ENCODE peak calls at places on chromosomes 6 and 20, in five cellular contexts. One of them, this sample, is unnamed.

GRCh38 chr20:51750037-51750769 is 18.0 kb downstream of the ATP9A start:
- DNase-seq in sigmoid colon: peak
- DNase-seq in adrenal gland: peak
- DNase-seq in prostate gland: peak
- DNase-seq in tibial nerve: peak
- DNase-seq in this sample: peak

GRCh38 chr20:54606384-54606783 is 131.0 kb downstream of the DOK5 start:
- DNase-seq in sigmoid colon: no peak
- DNase-seq in adrenal gland: no peak
- DNase-seq in prostate gland: no peak
- DNase-seq in tibial nerve: no peak
- DNase-seq in this sample: no peak

GRCh38 chr6:31834704-31835375 is 7.3 kb downstream of the HSPA1B start:
- DNase-seq in sigmoid colon: peak
- DNase-seq in adrenal gland: peak
- DNase-seq in prostate gland: peak
- DNase-seq in tibial nerve: peak
- DNase-seq in this sample: peak

GRCh38 chr6:93468291-93468690 is 48.9 kb upstream of the EPHA7 start:
- DNase-seq in sigmoid colon: no peak
- DNase-seq in adrenal gland: no peak
- DNase-seq in prostate gland: no peak
- DNase-seq in tibial nerve: no peak
- DNase-seq in this sample: no peak

GRCh38 chr6:123909989-123910388 is 106.3 kb downstream of the NKAIN2 start:
- DNase-seq in sigmoid colon: no peak
- DNase-seq in adrenal gland: no peak
- DNase-seq in prostate gland: no peak
- DNase-seq in tibial nerve: no peak
- DNase-seq in this sample: no peak

GRCh38 chr20:51372176-51372803 is 170.2 kb downstream of the NFATC2 start:
- DNase-seq in sigmoid colon: peak
- DNase-seq in adrenal gland: peak
- DNase-seq in prostate gland: peak
- DNase-seq in tibial nerve: peak
- DNase-seq in this sample: peak

GRCh38 chr6:2203264-2203663 is 42.1 kb downstream of the GMDS start:
- DNase-seq in sigmoid colon: no peak
- DNase-seq in adrenal gland: no peak
- DNase-seq in prostate gland: no peak
- DNase-seq in tibial nerve: no peak
- DNase-seq in this sample: no peak

GRCh38 chr6:111230351-111231077 is 143.2 kb downstream of the SLC16A10 start:
- DNase-seq in sigmoid colon: no peak
- DNase-seq in adrenal gland: no peak
- DNase-seq in prostate gland: no peak
- DNase-seq in tibial nerve: no peak
- DNase-seq in this sample: no peak

GRCh38 chr6:169157474-169158181 is 96.0 kb downstream of the THBS2 start:
- DNase-seq in sigmoid colon: no peak
- DNase-seq in adrenal gland: no peak
- DNase-seq in prostate gland: no peak
- DNase-seq in tibial nerve: no peak
- DNase-seq in this sample: no peak
- H3K4me3 ChIP-seq in sigmoid colon: no peak
- H3K4me3 ChIP-seq in adrenal gland: no peak
- H3K4me3 ChIP-seq in prostate gland: no peak
- H3K4me3 ChIP-seq in tibial nerve: no peak
- H3K4me3 ChIP-seq in this sample: no peak

GRCh38 chr6:158869604-158870417 is 50.6 kb upstream of the EZR start:
- DNase-seq in sigmoid colon: peak
- DNase-seq in adrenal gland: peak
- DNase-seq in prostate gland: peak
- DNase-seq in tibial nerve: peak
- DNase-seq in this sample: peak
- TF ChIP-seq POLR2A in sigmoid colon: peak
- TF ChIP-seq POLR2A in adrenal gland: peak
- TF ChIP-seq POLR2A in prostate gland: peak
- TF ChIP-seq POLR2A in tibial nerve: peak
- TF ChIP-seq POLR2A in this sample: peak

GRCh38 chr6:47785187-47785586 is 3.4 kb downstream of the OPN5 start:
- DNase-seq in sigmoid colon: no peak
- DNase-seq in adrenal gland: no peak
- DNase-seq in prostate gland: no peak
- DNase-seq in tibial nerve: no peak
- DNase-seq in this sample: no peak

GRCh38 chr6:47780510-47781356 is 1.1 kb upstream of the OPN5 start:
- DNase-seq in sigmoid colon: no peak
- DNase-seq in adrenal gland: peak
- DNase-seq in prostate gland: peak
- DNase-seq in tibial nerve: peak
- DNase-seq in this sample: no peak

DNA sequence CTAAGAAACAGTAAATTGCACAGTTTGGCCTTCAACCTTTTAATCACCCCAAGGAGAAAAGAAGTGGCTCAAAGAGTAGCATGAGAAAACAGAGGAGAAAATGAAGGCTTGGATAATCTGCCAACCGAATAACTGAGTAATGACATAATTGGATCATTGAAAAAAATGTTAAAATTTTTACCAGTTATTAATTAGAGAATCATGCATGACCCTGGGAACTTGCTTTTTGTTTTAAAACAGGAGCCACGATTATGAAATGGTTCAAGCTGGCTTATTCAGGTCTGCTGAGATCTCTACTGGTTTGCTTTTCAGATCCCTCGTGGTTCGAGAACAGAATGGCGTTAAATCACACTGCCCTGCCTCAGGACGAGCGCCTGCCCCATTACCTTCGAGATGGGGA is at the start of gene OPN5:
- DNase-seq in sigmoid colon: no peak
- DNase-seq in adrenal gland: no peak
- DNase-seq in prostate gland: no peak
- DNase-seq in tibial nerve: no peak
- DNase-seq in this sample: no peak
- H3K4me3 ChIP-seq in sigmoid colon: no peak
- H3K4me3 ChIP-seq in adrenal gland: no peak
- H3K4me3 ChIP-seq in prostate gland: no peak
- H3K4me3 ChIP-seq in tibial nerve: no peak
- H3K4me3 ChIP-seq in this sample: no peak

GRCh38 chr6:7151381-7151780 is 43.6 kb downstream of the RREB1 start:
- DNase-seq in sigmoid colon: no peak
- DNase-seq in adrenal gland: no peak
- DNase-seq in prostate gland: no peak
- DNase-seq in tibial nerve: no peak
- DNase-seq in this sample: no peak
- TF ChIP-seq POLR2A in sigmoid colon: no peak
- TF ChIP-seq POLR2A in adrenal gland: no peak
- TF ChIP-seq POLR2A in prostate gland: no peak
- TF ChIP-seq POLR2A in tibial nerve: no peak
- TF ChIP-seq POLR2A in this sample: no peak

GRCh38 chr6:108564178-108564577 is 3.5 kb downstream of the FOXO3 start:
- DNase-seq in sigmoid colon: no peak
- DNase-seq in adrenal gland: no peak
- DNase-seq in prostate gland: no peak
- DNase-seq in tibial nerve: no peak
- DNase-seq in this sample: no peak
- H3K4me3 ChIP-seq in sigmoid colon: peak
- H3K4me3 ChIP-seq in adrenal gland: no peak
- H3K4me3 ChIP-seq in prostate gland: no peak
- H3K4me3 ChIP-seq in tibial nerve: peak
- H3K4me3 ChIP-seq in this sample: peak

DNA sequence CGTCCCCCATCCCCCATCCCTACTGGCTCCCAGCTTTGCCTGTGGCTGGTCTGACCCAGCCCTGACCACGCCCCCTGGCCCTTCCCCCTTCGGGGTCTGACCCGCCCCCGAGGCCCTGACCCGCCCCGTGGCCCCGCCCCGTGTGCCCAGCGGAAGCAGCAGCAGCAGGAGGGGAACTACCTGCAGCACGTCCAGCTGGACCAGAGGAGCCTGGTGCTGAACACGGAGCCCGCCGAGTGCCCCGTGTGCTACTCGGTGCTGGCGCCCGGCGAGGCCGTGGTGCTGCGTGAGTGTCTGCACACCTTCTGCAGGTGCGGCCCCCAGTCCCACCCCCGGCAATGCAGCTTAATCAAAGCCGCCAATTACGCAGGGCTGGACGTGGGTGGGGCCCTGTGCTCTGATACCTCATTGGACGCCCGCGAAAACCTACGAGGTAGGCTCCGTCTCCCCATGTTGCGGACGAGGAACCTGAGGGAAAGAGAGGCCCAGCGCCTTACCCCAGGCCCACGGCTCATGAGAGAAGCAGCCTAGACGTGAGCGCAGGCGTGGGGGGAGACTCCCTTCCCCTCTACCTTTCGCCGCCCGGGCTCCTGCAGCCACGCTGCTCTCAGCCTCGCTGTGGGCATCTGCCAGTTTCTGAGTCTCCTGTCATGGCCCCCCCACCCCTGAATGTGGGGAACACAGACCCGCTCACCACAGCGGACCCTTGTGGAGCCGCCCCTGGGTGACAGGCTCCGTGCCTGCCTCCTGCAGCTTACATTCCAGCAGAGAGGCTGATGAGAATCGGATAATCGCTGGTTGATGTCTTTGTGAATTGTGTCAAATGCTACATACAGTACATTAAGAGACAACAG is 12.8 kb downstream of the RBCK1 start:
- DNase-seq in sigmoid colon: no peak
- DNase-seq in adrenal gland: no peak
- DNase-seq in prostate gland: no peak
- DNase-seq in tibial nerve: no peak
- DNase-seq in this sample: no peak
- TF ChIP-seq POLR2A in sigmoid colon: no peak
- TF ChIP-seq POLR2A in adrenal gland: no peak
- TF ChIP-seq POLR2A in prostate gland: no peak
- TF ChIP-seq POLR2A in tibial nerve: no peak
- TF ChIP-seq POLR2A in this sample: no peak

GRCh38 chr6:41036188-41036587 is 2.8 kb downstream of the UNC5CL start:
- DNase-seq in sigmoid colon: no peak
- DNase-seq in adrenal gland: no peak
- DNase-seq in prostate gland: no peak
- DNase-seq in tibial nerve: no peak
- DNase-seq in this sample: no peak

GRCh38 chr6:41033776-41034175 is 5.2 kb downstream of the UNC5CL start:
- DNase-seq in sigmoid colon: no peak
- DNase-seq in adrenal gland: no peak
- DNase-seq in prostate gland: no peak
- DNase-seq in tibial nerve: no peak
- DNase-seq in this sample: no peak

GRCh38 chr6:41037107-41037900 is 1.7 kb downstream of the UNC5CL start:
- DNase-seq in sigmoid colon: no peak
- DNase-seq in adrenal gland: no peak
- DNase-seq in prostate gland: no peak
- DNase-seq in tibial nerve: no peak
- DNase-seq in this sample: no peak

GRCh38 chr6:41039060-41039998 is at the start of gene UNC5CL:
- DNase-seq in sigmoid colon: no peak
- DNase-seq in adrenal gland: peak
- DNase-seq in prostate gland: peak
- DNase-seq in tibial nerve: no peak
- DNase-seq in this sample: peak

DNA sequence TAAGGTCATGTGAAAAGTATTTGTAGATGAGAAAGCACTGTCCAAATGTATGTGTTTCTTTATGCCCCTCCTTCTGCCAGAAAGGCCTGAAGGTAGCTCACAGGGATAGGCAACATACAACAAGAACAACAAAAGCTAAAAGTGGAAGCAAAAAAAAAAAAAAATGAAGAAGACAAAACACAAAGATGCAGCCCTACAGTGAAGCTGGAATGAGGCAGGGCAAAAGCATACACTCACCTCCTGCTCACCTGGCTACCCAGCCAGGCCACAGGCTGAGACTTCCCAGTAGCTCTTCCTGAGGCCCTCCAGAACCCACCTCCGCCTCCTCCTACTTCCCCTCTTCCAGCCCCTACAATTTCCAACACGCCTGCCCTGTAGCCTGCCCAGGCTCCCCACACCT is 2.4 kb downstream of the UNC5CL start:
- DNase-seq in sigmoid colon: no peak
- DNase-seq in adrenal gland: no peak
- DNase-seq in prostate gland: no peak
- DNase-seq in tibial nerve: no peak
- DNase-seq in this sample: no peak
- H3K4me3 ChIP-seq in sigmoid colon: no peak
- H3K4me3 ChIP-seq in adrenal gland: no peak
- H3K4me3 ChIP-seq in prostate gland: no peak
- H3K4me3 ChIP-seq in tibial nerve: no peak
- H3K4me3 ChIP-seq in this sample: no peak

DNA sequence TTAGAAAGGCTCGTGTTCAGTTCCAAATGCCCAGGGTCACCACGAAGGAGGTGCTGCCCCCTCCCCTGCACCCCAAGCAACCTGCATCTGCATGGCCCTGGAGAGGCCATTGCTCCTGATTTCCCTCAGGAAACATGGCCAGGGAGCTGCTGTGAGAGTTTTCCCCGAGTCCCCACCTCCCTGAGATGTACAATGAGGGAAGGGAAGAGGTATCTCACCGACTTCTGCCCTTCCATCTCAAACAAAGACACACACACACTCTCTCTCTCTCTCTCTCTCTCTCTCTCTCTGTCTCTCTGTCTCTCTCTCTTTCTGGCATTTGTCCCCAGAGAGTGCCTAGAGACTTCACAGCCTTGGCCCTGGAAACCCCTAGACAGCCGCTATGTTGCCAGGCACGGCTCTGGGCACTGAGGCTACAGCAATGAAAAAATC is 120.4 kb downstream of the MRPL14 start:
- DNase-seq in sigmoid colon: no peak
- DNase-seq in adrenal gland: no peak
- DNase-seq in prostate gland: no peak
- DNase-seq in tibial nerve: no peak
- DNase-seq in this sample: no peak
- TF ChIP-seq POLR2A in sigmoid colon: no peak
- TF ChIP-seq POLR2A in adrenal gland: no peak
- TF ChIP-seq POLR2A in prostate gland: no peak
- TF ChIP-seq POLR2A in tibial nerve: no peak
- TF ChIP-seq POLR2A in this sample: no peak

DNA sequence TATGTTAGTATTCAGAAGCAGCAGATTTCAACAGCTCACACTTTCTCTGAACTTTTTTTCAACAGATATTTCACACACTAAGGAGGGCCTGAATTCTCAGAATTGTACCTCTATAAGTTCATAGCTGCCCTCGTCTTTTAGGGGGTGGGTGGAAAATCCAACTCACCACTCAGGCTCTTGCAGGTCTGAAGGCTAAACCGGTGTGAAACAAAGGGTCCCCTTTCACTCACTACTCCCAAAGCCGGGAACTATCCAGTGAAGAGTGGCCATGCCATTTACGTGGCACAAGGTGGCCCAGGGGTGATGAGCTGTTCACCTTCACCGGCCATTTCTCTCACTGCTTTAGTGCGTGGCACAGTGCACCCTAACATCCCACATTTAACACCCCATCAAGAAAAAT is 24.2 kb downstream of the TBC1D7 start:
- DNase-seq in sigmoid colon: no peak
- DNase-seq in adrenal gland: no peak
- DNase-seq in prostate gland: no peak
- DNase-seq in tibial nerve: no peak
- DNase-seq in this sample: no peak
- H3K4me3 ChIP-seq in sigmoid colon: no peak
- H3K4me3 ChIP-seq in adrenal gland: no peak
- H3K4me3 ChIP-seq in prostate gland: no peak
- H3K4me3 ChIP-seq in tibial nerve: no peak
- H3K4me3 ChIP-seq in this sample: no peak

This sample was measured in gastrocnemius medialis.